ENCODE peak calls at places on chromosome 20, in six cellular contexts. S is fibroblast of lung, V is adrenal gland, A is aorta, Q is thoracic aorta, C is left ventricle myocardium inferior. Z is an unnamed sample.

GRCh38 chr20:57079016-57080005 is 187.1 kb downstream of the BMP7 start:
- DNase-seq in S (no peak), V (no peak), A (no peak), Q (no peak), C (no peak), Z (no peak)

GRCh38 chr20:39004508-39004907 is 42.4 kb downstream of the DHX35 start:
- DNase-seq in S (no peak), V (no peak), A (no peak), Q (no peak), C (no peak), Z (no peak)

GRCh38 chr20:61896058-61896961 is 169.4 kb downstream of the TAF4 start:
- DNase-seq in S (peak; percentile 43), V (peak; percentile 20), A (no peak), Q (no peak), C (peak; percentile 22), Z (peak; percentile 76)

GRCh38 chr20:32959351-32960221 is 44.6 kb downstream of the SUN5 start:
- DNase-seq in S (no peak), V (no peak), A (no peak), Q (no peak), C (no peak), Z (no peak)

GRCh38 chr20:16014436-16014835 is 558.8 kb downstream of the KIF16B start:
- DNase-seq in S (no peak), V (no peak), A (no peak), Q (no peak), C (no peak), Z (no peak)

GRCh38 chr20:53935353-53936084 is 134.9 kb downstream of the BCAS1 start:
- DNase-seq in S (no peak), V (no peak), A (no peak), Q (no peak), C (no peak), Z (no peak)

GRCh38 chr20:60695223-60695622 is 556.8 kb upstream of the CDH4 start:
- DNase-seq in S (peak; percentile 89), V (no peak), A (no peak), Q (no peak), C (no peak), Z (no peak)

GRCh38 chr20:1815502-1816085 is 79.6 kb upstream of the SIRPA start:
- DNase-seq in S (no peak), V (peak; percentile 9), A (no peak), Q (no peak), C (no peak), Z (no peak)

GRCh38 chr20:33697129-33697528 is 10.9 kb upstream of the E2F1 start:
- DNase-seq in S (no peak), V (no peak), A (peak; percentile 86), Q (no peak), C (no peak), Z (no peak)

GRCh38 chr20:45890077-45890996 is 671 bp downstream of the NEURL2 start:
- DNase-seq in S (peak; percentile 85), V (peak; percentile 71), A (peak; percentile 90), Q (peak; percentile 63), C (peak; percentile 85), Z (peak; percentile 90)

GRCh38 chr20:42043921-42044320 is 425.7 kb upstream of the CHD6 start:
- DNase-seq in S (no peak), V (no peak), A (no peak), Q (no peak), C (no peak), Z (no peak)

GRCh38 chr20:38190936-38191371 is 25.9 kb upstream of the TGM2 start:
- DNase-seq in S (no peak), V (no peak), A (peak; percentile 70), Q (no peak), C (peak; percentile 58), Z (no peak)

DNA sequence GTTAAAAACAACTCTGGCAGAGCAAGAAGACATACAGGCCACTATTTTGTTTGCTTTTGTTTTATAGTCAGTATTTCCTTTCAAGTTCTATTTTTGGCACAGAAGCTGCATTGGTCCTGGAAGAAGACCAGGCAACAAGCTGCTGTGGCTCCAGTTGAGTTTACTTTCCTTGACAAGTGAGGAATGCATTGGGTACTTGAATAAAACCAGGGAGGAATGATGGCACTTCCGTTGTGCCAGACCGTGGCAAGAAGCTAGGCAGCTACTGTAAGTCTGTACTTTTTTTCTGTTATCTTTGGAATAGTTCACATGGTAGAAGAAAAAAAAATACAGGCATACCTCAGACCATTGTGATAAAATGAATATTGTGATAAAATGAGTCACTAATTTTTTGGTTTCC is 66.3 kb downstream of the NCOA3 start:
- DNase-seq in S (peak; percentile 90), V (no peak), A (peak; percentile 66), Q (no peak), C (no peak), Z (no peak)
- H3K4me3 ChIP-seq in S (no peak overlapping the region), V (no peak overlapping the region), A (no peak overlapping the region), Q (peak overlapping the region; percentile 10), C (no peak overlapping the region), Z (no peak overlapping the region)

DNA sequence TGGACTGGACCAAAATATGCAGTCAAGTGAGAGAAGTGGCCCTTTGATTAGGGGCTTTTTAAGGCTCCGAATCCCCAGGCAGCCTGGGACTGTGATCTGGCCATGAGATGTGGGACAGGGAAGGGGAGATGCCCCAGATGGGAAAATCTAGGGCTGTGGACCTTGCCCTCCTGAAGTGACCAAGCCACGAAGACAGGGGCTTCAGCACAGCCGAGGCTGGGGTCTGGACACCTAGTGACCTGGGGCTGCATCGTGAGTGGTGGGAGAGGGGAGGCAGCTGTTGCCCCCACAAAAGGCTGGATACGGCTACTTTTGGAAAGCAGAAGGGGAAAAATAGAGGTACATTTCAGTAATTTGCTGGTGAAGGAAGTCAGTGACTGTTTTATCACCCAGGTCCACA is 139.5 kb upstream of the SLC24A3 start:
- DNase-seq in S (no peak), V (no peak), A (no peak), Q (no peak), C (no peak), Z (no peak)
- H3K4me1 ChIP-seq in S (no peaks in the 10 kb centered on the region), V (no peaks in the 10 kb centered on the region), A (no peaks in the 10 kb centered on the region), Q (no peaks in the 10 kb centered on the region), C (no peaks in the 10 kb centered on the region), Z (no peaks in the 10 kb centered on the region)

DNA sequence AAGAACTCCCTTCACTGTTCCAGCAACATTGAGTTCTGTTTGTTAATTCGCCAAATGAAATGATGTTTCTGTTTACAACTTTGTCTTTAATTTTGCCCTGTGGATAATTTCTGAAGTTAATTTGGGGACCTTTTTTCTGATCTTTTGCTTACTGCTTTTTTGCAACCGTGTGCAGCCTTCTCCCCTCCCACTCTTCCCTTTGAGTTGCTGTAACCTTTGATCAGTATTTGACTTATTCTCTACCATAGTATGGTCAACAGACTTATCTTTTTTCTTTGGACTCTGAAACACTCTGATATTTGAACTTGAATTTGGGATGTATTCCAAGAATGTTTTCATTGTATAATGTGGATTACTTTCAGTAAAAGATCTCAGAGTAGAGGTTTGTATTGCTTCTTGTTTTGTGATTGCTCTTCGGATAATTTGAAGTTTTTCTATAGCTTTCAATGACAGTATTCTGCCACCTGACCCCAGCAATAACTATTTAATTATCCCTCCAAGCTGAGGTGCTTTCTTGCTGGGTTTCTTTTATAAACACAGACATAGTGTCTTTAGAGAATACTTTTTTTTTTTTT is 46.2 kb downstream of the LRRN4 start:
- DNase-seq in S (no peak), V (no peak), A (no peak), Q (no peak), C (no peak), Z (no peak)
- H3K27ac ChIP-seq in S (no peak overlapping the region), V (peak overlapping the region; percentile 71), A (no peak overlapping the region), Q (peak overlapping the region; percentile 52), C (peak overlapping the region; percentile 92), Z (peak overlapping the region; percentile 77)

GRCh38 chr20:49248879-49249665 is 28.8 kb downstream of the ZNFX1 start:
- DNase-seq in S (no peak), V (no peak), A (no peak), Q (no peak), C (no peak), Z (no peak)
- H3K4me3 ChIP-seq in S (no peak overlapping the region), V (no peak overlapping the region), A (no peak overlapping the region), Q (no peak overlapping the region), C (no peak overlapping the region), Z (no peak overlapping the region)

GRCh38 chr20:3933126-3933684 is 44.0 kb downstream of the PANK2 start:
- DNase-seq in S (no peak), V (no peak), A (no peak), Q (no peak), C (no peak), Z (no peak)

GRCh38 chr20:3930265-3931206 is 41.3 kb downstream of the PANK2 start:
- DNase-seq in S (no peak), V (no peak), A (no peak), Q (no peak), C (no peak), Z (no peak)

GRCh38 chr20:3932277-3933073 is 43.3 kb downstream of the PANK2 start:
- DNase-seq in S (peak; percentile 49), V (peak; percentile 42), A (no peak), Q (no peak), C (no peak), Z (no peak)

GRCh38 chr20:3929713-3930060 is 40.5 kb downstream of the PANK2 start:
- DNase-seq in S (peak; percentile 44), V (no peak), A (no peak), Q (no peak), C (no peak), Z (no peak)

GRCh38 chr20:3931664-3932063 is 42.5 kb downstream of the PANK2 start:
- DNase-seq in S (no peak), V (no peak), A (no peak), Q (no peak), C (no peak), Z (no peak)
- H3K4me1 ChIP-seq in S (peaks cover 28% of the 10 kb centered on the region), V (peaks cover 36% of the 10 kb centered on the region), A (peaks cover 10% of the 10 kb centered on the region), Q (peaks cover 49% of the 10 kb centered on the region), C (peaks cover 90% of the 10 kb centered on the region), Z (peaks cover 77% of the 10 kb centered on the region)

DNA sequence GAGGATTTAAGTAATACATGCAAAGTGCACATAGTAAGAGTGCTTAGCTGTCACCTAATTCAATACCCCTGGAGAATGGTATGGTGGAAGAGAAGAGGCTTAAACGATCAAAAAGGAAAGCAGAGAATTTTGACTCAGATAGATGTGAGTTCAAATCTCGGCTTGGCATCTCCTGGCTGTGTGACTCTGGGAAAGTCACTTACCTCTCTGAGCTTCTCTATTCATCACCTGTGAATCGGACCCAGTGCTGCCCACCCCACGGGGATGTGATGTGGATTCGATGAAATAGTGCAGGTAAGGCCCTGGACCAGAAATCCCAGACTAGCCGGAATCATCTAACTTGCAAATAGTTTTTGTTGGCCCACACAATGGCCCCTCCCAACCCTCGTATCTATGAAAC is 1.8 kb upstream of the B4GALT5 start:
- DNase-seq in S (no peak), V (no peak), A (no peak), Q (no peak), C (no peak), Z (no peak)
- H3K27ac ChIP-seq in S (no peak overlapping the region), V (no peak overlapping the region), A (no peak overlapping the region), Q (no peak overlapping the region), C (no peak overlapping the region), Z (no peak overlapping the region)

DNA sequence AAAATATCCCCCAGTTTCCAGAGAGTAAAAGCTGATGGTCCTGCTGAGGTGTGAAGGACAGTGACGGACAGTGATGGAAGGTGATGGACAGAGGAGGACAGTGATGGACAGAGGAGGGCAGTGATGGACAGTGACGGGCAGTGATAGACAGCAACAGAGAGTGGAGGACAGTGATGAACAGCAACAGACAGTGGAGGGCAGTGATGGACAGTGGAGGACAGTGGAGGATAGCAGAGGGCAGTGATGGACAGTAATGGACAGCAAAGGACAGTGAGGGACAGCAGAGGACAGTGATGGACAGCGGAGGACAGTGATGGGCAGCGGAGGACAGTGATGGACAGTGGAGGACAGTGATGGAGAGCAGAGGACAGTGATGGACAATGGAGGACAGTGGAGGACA is 2.7 kb upstream of the NKAIN4 start:
- DNase-seq in S (no peak), V (no peak), A (no peak), Q (no peak), C (no peak), Z (no peak)
- H3K4me3 ChIP-seq in S (no peak overlapping the region), V (no peak overlapping the region), A (no peak overlapping the region), Q (no peak overlapping the region), C (no peak overlapping the region), Z (no peak overlapping the region)